ENCODE peak calls at places on chromosomes 16 and 17, in seven cellular contexts. One of them, this sample, is unnamed.

GRCh38 chr16:25006504-25007055 is 8.6 kb downstream of the ARHGAP17 start:
- DNase-seq in CD4-positive, alpha-beta T cell: no peak
- DNase-seq in neural progenitor cell: no peak
- DNase-seq in AG09319: no peak
- DNase-seq in thoracic aorta: no peak
- DNase-seq in nephron progenitor cell: peak
- DNase-seq in AG04450: no peak
- DNase-seq in this sample: no peak

GRCh38 chr17:77948690-77949114 is 9.8 kb upstream of the TNRC6C start:
- DNase-seq in CD4-positive, alpha-beta T cell: no peak
- DNase-seq in neural progenitor cell: peak
- DNase-seq in AG09319: no peak
- DNase-seq in thoracic aorta: no peak
- DNase-seq in nephron progenitor cell: peak
- DNase-seq in AG04450: peak
- DNase-seq in this sample: no peak

GRCh38 chr17:72422505-72423285 is 301.9 kb downstream of the SOX9 start:
- DNase-seq in CD4-positive, alpha-beta T cell: no peak
- DNase-seq in neural progenitor cell: no peak
- DNase-seq in AG09319: peak
- DNase-seq in thoracic aorta: no peak
- DNase-seq in nephron progenitor cell: peak
- DNase-seq in AG04450: peak
- DNase-seq in this sample: no peak

GRCh38 chr17:51152766-51153209 is 571 bp upstream of the NME1 start:
- DNase-seq in CD4-positive, alpha-beta T cell: no peak
- DNase-seq in neural progenitor cell: no peak
- DNase-seq in AG09319: no peak
- DNase-seq in thoracic aorta: no peak
- DNase-seq in nephron progenitor cell: no peak
- DNase-seq in AG04450: no peak
- DNase-seq in this sample: no peak

GRCh38 chr16:69166221-69166833 is 20.6 kb upstream of the SNTB2 start:
- DNase-seq in CD4-positive, alpha-beta T cell: no peak
- DNase-seq in neural progenitor cell: no peak
- DNase-seq in AG09319: no peak
- DNase-seq in thoracic aorta: no peak
- DNase-seq in nephron progenitor cell: no peak
- DNase-seq in AG04450: peak
- DNase-seq in this sample: no peak

GRCh38 chr17:71748872-71749271 is 371.9 kb upstream of the SOX9 start:
- DNase-seq in CD4-positive, alpha-beta T cell: no peak
- DNase-seq in neural progenitor cell: no peak
- DNase-seq in AG09319: no peak
- DNase-seq in thoracic aorta: no peak
- DNase-seq in nephron progenitor cell: no peak
- DNase-seq in AG04450: no peak
- DNase-seq in this sample: no peak

GRCh38 chr17:57834146-57834741 is 15.6 kb downstream of the MRPS23 start:
- DNase-seq in CD4-positive, alpha-beta T cell: no peak
- DNase-seq in neural progenitor cell: peak
- DNase-seq in AG09319: no peak
- DNase-seq in thoracic aorta: peak
- DNase-seq in nephron progenitor cell: peak
- DNase-seq in AG04450: no peak
- DNase-seq in this sample: no peak

GRCh38 chr16:88057656-88058055 is 106.4 kb downstream of the BANP start:
- DNase-seq in CD4-positive, alpha-beta T cell: no peak
- DNase-seq in neural progenitor cell: peak
- DNase-seq in AG09319: no peak
- DNase-seq in thoracic aorta: no peak
- DNase-seq in nephron progenitor cell: no peak
- DNase-seq in AG04450: no peak
- DNase-seq in this sample: peak

GRCh38 chr17:67390006-67390645 is 13.0 kb downstream of the PITPNC1 start:
- DNase-seq in CD4-positive, alpha-beta T cell: no peak
- DNase-seq in neural progenitor cell: no peak
- DNase-seq in AG09319: no peak
- DNase-seq in thoracic aorta: no peak
- DNase-seq in nephron progenitor cell: no peak
- DNase-seq in AG04450: no peak
- DNase-seq in this sample: no peak

GRCh38 chr17:34580685-34581445 is 1.5 kb downstream of the TMEM132E start:
- DNase-seq in CD4-positive, alpha-beta T cell: no peak
- DNase-seq in neural progenitor cell: peak
- DNase-seq in AG09319: no peak
- DNase-seq in thoracic aorta: no peak
- DNase-seq in nephron progenitor cell: peak
- DNase-seq in AG04450: no peak
- DNase-seq in this sample: peak

GRCh38 chr16:89055313-89055712 is 38.3 kb upstream of the ACSF3 start:
- DNase-seq in CD4-positive, alpha-beta T cell: no peak
- DNase-seq in neural progenitor cell: no peak
- DNase-seq in AG09319: no peak
- DNase-seq in thoracic aorta: no peak
- DNase-seq in nephron progenitor cell: no peak
- DNase-seq in AG04450: no peak
- DNase-seq in this sample: no peak

GRCh38 chr16:20385844-20386832 is 18.4 kb downstream of the PDILT start:
- DNase-seq in CD4-positive, alpha-beta T cell: peak
- DNase-seq in neural progenitor cell: peak
- DNase-seq in AG09319: peak
- DNase-seq in thoracic aorta: no peak
- DNase-seq in nephron progenitor cell: peak
- DNase-seq in AG04450: peak
- DNase-seq in this sample: peak

GRCh38 chr16:86095131-86095752 is 196.3 kb downstream of the IRF8 start:
- DNase-seq in CD4-positive, alpha-beta T cell: no peak
- DNase-seq in neural progenitor cell: no peak
- DNase-seq in AG09319: no peak
- DNase-seq in thoracic aorta: no peak
- DNase-seq in nephron progenitor cell: no peak
- DNase-seq in AG04450: no peak
- DNase-seq in this sample: no peak

GRCh38 chr17:39123627-39124026 is 27.8 kb downstream of the PLXDC1 start:
- DNase-seq in CD4-positive, alpha-beta T cell: no peak
- DNase-seq in neural progenitor cell: no peak
- DNase-seq in AG09319: no peak
- DNase-seq in thoracic aorta: no peak
- DNase-seq in nephron progenitor cell: no peak
- DNase-seq in AG04450: no peak
- DNase-seq in this sample: no peak

GRCh38 chr16:30533748-30534367 is 800 bp downstream of the ZNF747 start:
- DNase-seq in CD4-positive, alpha-beta T cell: no peak
- DNase-seq in neural progenitor cell: peak
- DNase-seq in AG09319: no peak
- DNase-seq in thoracic aorta: no peak
- DNase-seq in nephron progenitor cell: no peak
- DNase-seq in AG04450: no peak
- DNase-seq in this sample: peak

GRCh38 chr16:30003670-30004423 is 7.0 kb downstream of the DOC2A start:
- DNase-seq in CD4-positive, alpha-beta T cell: no peak
- DNase-seq in neural progenitor cell: no peak
- DNase-seq in AG09319: no peak
- DNase-seq in thoracic aorta: no peak
- DNase-seq in nephron progenitor cell: no peak
- DNase-seq in AG04450: no peak
- DNase-seq in this sample: no peak

GRCh38 chr17:82311971-82312370 is 5.4 kb downstream of the CD7 start:
- DNase-seq in CD4-positive, alpha-beta T cell: no peak
- DNase-seq in neural progenitor cell: no peak
- DNase-seq in AG09319: no peak
- DNase-seq in thoracic aorta: no peak
- DNase-seq in nephron progenitor cell: no peak
- DNase-seq in AG04450: no peak
- DNase-seq in this sample: no peak

GRCh38 chr16:20868890-20869289 is 31.3 kb downstream of the DCUN1D3 start:
- DNase-seq in CD4-positive, alpha-beta T cell: no peak
- DNase-seq in neural progenitor cell: peak
- DNase-seq in AG09319: peak
- DNase-seq in thoracic aorta: peak
- DNase-seq in nephron progenitor cell: no peak
- DNase-seq in AG04450: no peak
- DNase-seq in this sample: peak

GRCh38 chr16:85126731-85127662 is 14.7 kb upstream of the CIBAR2 start:
- DNase-seq in CD4-positive, alpha-beta T cell: no peak
- DNase-seq in neural progenitor cell: peak
- DNase-seq in AG09319: peak
- DNase-seq in thoracic aorta: no peak
- DNase-seq in nephron progenitor cell: peak
- DNase-seq in AG04450: peak
- DNase-seq in this sample: peak

GRCh38 chr16:79081292-79082066 is 519.1 kb downstream of the MAF start:
- DNase-seq in CD4-positive, alpha-beta T cell: no peak
- DNase-seq in neural progenitor cell: no peak
- DNase-seq in AG09319: no peak
- DNase-seq in thoracic aorta: no peak
- DNase-seq in nephron progenitor cell: no peak
- DNase-seq in AG04450: no peak
- DNase-seq in this sample: no peak

GRCh38 chr17:44708401-44709263 is at the start of gene DBF4B:
- DNase-seq in CD4-positive, alpha-beta T cell: peak
- DNase-seq in neural progenitor cell: peak
- DNase-seq in AG09319: peak
- DNase-seq in thoracic aorta: peak
- DNase-seq in nephron progenitor cell: peak
- DNase-seq in AG04450: peak
- DNase-seq in this sample: peak
- TF ChIP-seq CTCF in CD4-positive, alpha-beta T cell: no peak
- TF ChIP-seq CTCF in neural progenitor cell: no peak
- TF ChIP-seq CTCF in AG09319: no peak
- TF ChIP-seq CTCF in thoracic aorta: no peak
- TF ChIP-seq CTCF in nephron progenitor cell: no peak
- TF ChIP-seq CTCF in AG04450: no peak
- TF ChIP-seq CTCF in this sample: no peak

DNA sequence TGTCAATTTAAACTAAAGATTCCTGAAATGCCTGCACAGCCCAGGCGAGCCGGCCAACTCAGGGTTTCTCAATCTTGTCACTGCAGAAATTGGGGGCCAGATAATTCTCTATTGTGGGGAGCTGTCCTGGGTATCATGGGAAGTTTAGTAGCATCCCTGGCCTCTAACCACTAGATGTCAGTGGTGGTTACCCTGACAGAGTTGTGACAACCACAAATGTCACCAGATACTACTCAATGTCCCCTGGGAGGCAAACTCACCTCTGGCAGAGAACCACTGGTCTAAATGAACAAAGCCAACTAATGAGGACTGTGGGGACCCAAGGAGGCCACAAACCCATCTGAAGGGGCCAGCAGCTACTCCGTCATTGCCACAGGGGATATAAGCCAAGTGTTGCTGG is 90.9 kb downstream of the MYH11 start:
- DNase-seq in CD4-positive, alpha-beta T cell: no peak
- DNase-seq in neural progenitor cell: peak
- DNase-seq in AG09319: no peak
- DNase-seq in thoracic aorta: no peak
- DNase-seq in nephron progenitor cell: peak
- DNase-seq in AG04450: no peak
- DNase-seq in this sample: no peak
- TF ChIP-seq CTCF in CD4-positive, alpha-beta T cell: peak
- TF ChIP-seq CTCF in neural progenitor cell: peak
- TF ChIP-seq CTCF in AG09319: peak
- TF ChIP-seq CTCF in thoracic aorta: peak
- TF ChIP-seq CTCF in nephron progenitor cell: peak
- TF ChIP-seq CTCF in AG04450: peak
- TF ChIP-seq CTCF in this sample: peak

DNA sequence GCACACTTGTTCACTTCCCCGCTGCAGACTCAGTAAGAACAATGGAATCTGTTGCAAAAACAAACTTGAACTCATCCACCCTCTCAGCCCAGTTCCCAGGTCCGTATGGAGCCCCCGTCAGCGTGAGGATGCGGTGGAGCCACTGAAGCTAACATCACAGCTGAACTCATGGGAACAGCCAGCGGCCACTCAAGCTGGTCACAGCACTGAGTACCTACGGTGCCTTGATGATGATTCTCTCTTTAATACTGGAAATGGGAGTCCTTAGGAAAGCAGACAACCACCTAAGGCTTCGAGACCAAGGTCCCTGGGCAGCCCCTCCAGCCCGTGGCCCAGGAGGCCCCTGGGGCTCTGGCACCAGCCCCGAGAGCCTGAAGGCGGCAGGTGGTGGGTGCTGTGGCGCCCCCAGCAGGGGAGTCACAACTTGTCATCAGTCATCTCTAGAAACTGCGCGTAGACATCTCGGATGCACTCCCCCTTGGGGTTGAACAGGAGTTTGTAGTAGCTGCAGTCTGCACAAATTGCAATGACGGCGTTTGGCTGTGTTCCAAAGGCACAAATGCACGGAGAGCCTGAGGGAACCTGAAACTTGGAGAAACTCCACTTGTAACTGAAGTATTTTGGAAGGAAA is 31.0 kb upstream of the RHOT1 start:
- DNase-seq in CD4-positive, alpha-beta T cell: peak
- DNase-seq in neural progenitor cell: peak
- DNase-seq in AG09319: peak
- DNase-seq in thoracic aorta: peak
- DNase-seq in nephron progenitor cell: no peak
- DNase-seq in AG04450: peak
- DNase-seq in this sample: peak
- TF ChIP-seq CTCF in CD4-positive, alpha-beta T cell: no peak
- TF ChIP-seq CTCF in neural progenitor cell: peak
- TF ChIP-seq CTCF in AG09319: peak
- TF ChIP-seq CTCF in thoracic aorta: peak
- TF ChIP-seq CTCF in nephron progenitor cell: no peak
- TF ChIP-seq CTCF in AG04450: peak
- TF ChIP-seq CTCF in this sample: peak

GRCh38 chr16:17224350-17224749 is 246.4 kb downstream of the XYLT1 start:
- DNase-seq in CD4-positive, alpha-beta T cell: no peak
- DNase-seq in neural progenitor cell: no peak
- DNase-seq in AG09319: no peak
- DNase-seq in thoracic aorta: no peak
- DNase-seq in nephron progenitor cell: no peak
- DNase-seq in AG04450: no peak
- DNase-seq in this sample: no peak

GRCh38 chr16:17225551-17225950 is 245.2 kb downstream of the XYLT1 start:
- DNase-seq in CD4-positive, alpha-beta T cell: no peak
- DNase-seq in neural progenitor cell: no peak
- DNase-seq in AG09319: no peak
- DNase-seq in thoracic aorta: no peak
- DNase-seq in nephron progenitor cell: no peak
- DNase-seq in AG04450: no peak
- DNase-seq in this sample: no peak

GRCh38 chr16:17223576-17223975 is 247.2 kb downstream of the XYLT1 start:
- DNase-seq in CD4-positive, alpha-beta T cell: no peak
- DNase-seq in neural progenitor cell: no peak
- DNase-seq in AG09319: no peak
- DNase-seq in thoracic aorta: no peak
- DNase-seq in nephron progenitor cell: no peak
- DNase-seq in AG04450: no peak
- DNase-seq in this sample: no peak

GRCh38 chr16:17222756-17223411 is 247.9 kb downstream of the XYLT1 start:
- DNase-seq in CD4-positive, alpha-beta T cell: no peak
- DNase-seq in neural progenitor cell: no peak
- DNase-seq in AG09319: no peak
- DNase-seq in thoracic aorta: no peak
- DNase-seq in nephron progenitor cell: no peak
- DNase-seq in AG04450: no peak
- DNase-seq in this sample: no peak

DNA sequence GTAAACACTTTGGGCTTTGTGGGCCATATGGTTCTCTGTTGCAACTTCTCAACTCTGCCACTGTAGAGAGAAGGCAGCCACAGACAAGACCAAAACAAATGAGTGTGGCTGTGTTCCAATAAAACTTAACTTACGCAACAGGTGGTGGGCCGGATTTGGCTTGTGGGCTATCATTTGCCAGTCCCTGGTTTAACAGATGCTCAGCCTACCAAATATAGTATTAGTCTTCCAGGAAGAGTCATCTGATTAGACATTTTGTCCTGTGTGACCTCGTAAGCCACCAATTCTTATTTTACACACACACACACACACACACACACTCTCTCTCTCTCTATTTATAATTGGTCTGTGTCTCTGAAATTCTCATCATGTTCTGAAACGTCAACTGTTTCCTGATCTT is 245.9 kb downstream of the XYLT1 start:
- DNase-seq in CD4-positive, alpha-beta T cell: no peak
- DNase-seq in neural progenitor cell: no peak
- DNase-seq in AG09319: peak
- DNase-seq in thoracic aorta: peak
- DNase-seq in nephron progenitor cell: no peak
- DNase-seq in AG04450: peak
- DNase-seq in this sample: no peak
- TF ChIP-seq CTCF in CD4-positive, alpha-beta T cell: no peak
- TF ChIP-seq CTCF in neural progenitor cell: no peak
- TF ChIP-seq CTCF in AG09319: peak
- TF ChIP-seq CTCF in thoracic aorta: no peak
- TF ChIP-seq CTCF in nephron progenitor cell: no peak
- TF ChIP-seq CTCF in AG04450: no peak
- TF ChIP-seq CTCF in this sample: no peak